ENCODE peak calls at places on chromosome 22, in eight cellular contexts. K is stimulated activated CD4-positive, alpha-beta T cell treated with anti-CD3 and anti-CD28 coated beads, Interleukin-1b, Interleukin-23, amount 100 ng/mL, for 24 hours; A is Calu3; E is activated CD4-positive, CD25-positive, alpha-beta regulatory T cell treated with anti-CD3 and anti-CD28 coated beads, Interleukin-2, amount 50 U/mL, for 72 hours; G is HAP-1; F is activated gamma-delta T cell; S is NCI-H1092; D is KBM-7. B is an unnamed sample.

GRCh38 chr22:30474683-30475424 is 3.0 kb upstream of the SEC14L3 start:
- DNase-seq in D (no peak), F (no peak), S (no peak), A (peak), K (no peak), G (no peak), E (no peak), B (peak)

GRCh38 chr22:46596819-46597218 is 23.4 kb upstream of the GRAMD4 start:
- DNase-seq in D (no peak), F (no peak), A (peak), S (no peak), E (no peak), G (no peak), K (no peak), B (no peak)

GRCh38 chr22:42964994-42965699 is 49.8 kb downstream of the PACSIN2 start:
- DNase-seq in G (no peak), K (peak), A (peak), E (no peak), S (no peak), F (no peak), D (peak), B (no peak)

GRCh38 chr22:48478124-48478523 is 1349.5 kb downstream of the BRD1 start:
- DNase-seq in K (no peak), A (no peak), F (no peak), D (no peak), G (no peak), E (no peak), S (no peak), B (no peak)

GRCh38 chr22:32396746-32397145 is 15.3 kb downstream of the RTCB start:
- DNase-seq in G (no peak), K (no peak), D (no peak), E (no peak), A (no peak), F (no peak), S (no peak), B (no peak)

GRCh38 chr22:38503021-38503420 is 3.1 kb downstream of the DDX17 start:
- DNase-seq in E (no peak), S (no peak), A (no peak), F (no peak), D (no peak), K (no peak), G (peak), B (no peak)

GRCh38 chr22:28942333-28942732 is 59.0 kb downstream of the ZNRF3 start:
- DNase-seq in D (no peak), E (no peak), K (no peak), A (no peak), F (no peak), G (no peak), S (no peak), B (no peak)

GRCh38 chr22:45903355-45904149 is 73.4 kb downstream of the WNT7B start:
- DNase-seq in A (peak), G (no peak), E (no peak), S (no peak), F (no peak), K (no peak), D (no peak), B (no peak)

GRCh38 chr22:27097481-27097880 is 440.1 kb downstream of the MIAT start:
- DNase-seq in G (no peak), E (no peak), S (no peak), K (no peak), F (no peak), D (no peak), A (no peak), B (no peak)

GRCh38 chr22:36510384-36510783 is 3.5 kb upstream of the FOXRED2 start:
- DNase-seq in S (no peak), A (no peak), E (no peak), D (no peak), F (no peak), K (no peak), G (no peak), B (no peak)

GRCh38 chr22:49767355-49768062 is 60.2 kb downstream of the BRD1 start:
- DNase-seq in E (peak), F (no peak), A (peak), G (peak), S (no peak), D (peak), K (no peak), B (no peak)

GRCh38 chr22:18096823-18097222 is 13.8 kb upstream of the TUBA8 start:
- DNase-seq in D (peak), E (no peak), K (no peak), G (no peak), S (no peak), F (no peak), A (no peak), B (no peak)

GRCh38 chr22:39522567-39523300 is 2.4 kb downstream of the ATF4 start:
- DNase-seq in D (peak), F (no peak), E (peak), S (peak), K (no peak), A (peak), G (peak), B (no peak)

GRCh38 chr22:25567305-25567704 is 2.8 kb downstream of the GRK3 start:
- DNase-seq in D (no peak), F (no peak), K (no peak), S (no peak), G (no peak), E (no peak), A (no peak), B (no peak)

GRCh38 chr22:29157759-29158535 is 47.7 kb upstream of the EMID1 start:
- DNase-seq in G (no peak), A (no peak), F (no peak), E (no peak), K (no peak), S (no peak), D (no peak), B (no peak)

GRCh38 chr22:22855617-22856308 is 31.9 kb upstream of the IGLL5 start:
- DNase-seq in K (peak), S (no peak), G (peak), E (no peak), D (peak), F (no peak), A (peak), B (no peak)

GRCh38 chr22:27110985-27111451 is 453.6 kb downstream of the MIAT start:
- DNase-seq in K (no peak), S (no peak), A (peak), D (no peak), G (no peak), E (no peak), F (no peak), B (no peak)

GRCh38 chr22:33829549-33830280 is 90.6 kb downstream of the LARGE1 start:
- DNase-seq in S (peak), G (no peak), F (no peak), D (no peak), E (no peak), K (no peak), A (no peak), B (no peak)

GRCh38 chr22:17087176-17088131 is 2.7 kb downstream of the IL17RA start:
- DNase-seq in G (no peak), D (peak), S (no peak), F (no peak), E (peak), K (no peak), A (no peak), B (peak)

GRCh38 chr22:29716814-29717213 is 3.0 kb upstream of the CABP7 start:
- DNase-seq in F (no peak), A (peak), S (no peak), G (peak), E (no peak), K (no peak), D (peak), B (peak)

GRCh38 chr22:22720724-22721261 is 76.4 kb downstream of the GGTLC2 start:
- DNase-seq in K (no peak), E (no peak), G (no peak), D (no peak), S (no peak), F (no peak), A (no peak), B (no peak)

GRCh38 chr22:45442120-45442519 is 28.6 kb downstream of the RIBC2 start:
- DNase-seq in G (no peak), K (no peak), D (no peak), F (no peak), A (no peak), E (no peak), S (no peak), B (no peak)

GRCh38 chr22:23034621-23035556 is 35.4 kb upstream of the GNAZ start:
- DNase-seq in S (no peak), A (no peak), E (no peak), F (no peak), D (no peak), K (no peak), G (peak), B (no peak)

GRCh38 chr22:37165066-37165465 is 15.3 kb upstream of the IL2RB start:
- DNase-seq in D (no peak), F (no peak), K (no peak), G (no peak), A (no peak), S (no peak), E (no peak), B (no peak)

GRCh38 chr22:31044262-31044861 is 36.8 kb upstream of the SMTN start:
- DNase-seq in A (no peak), G (no peak), S (no peak), E (no peak), F (no peak), K (no peak), D (no peak), B (no peak)

GRCh38 chr22:42933783-42934144 is 76.7 kb upstream of the ARFGAP3 start:
- DNase-seq in S (no peak), K (no peak), G (no peak), E (no peak), D (no peak), A (peak), F (no peak), B (no peak)

GRCh38 chr22:50734986-50735738 is 2.8 kb upstream of the ACR start:
- DNase-seq in K (no peak), D (no peak), G (peak), E (no peak), S (no peak), F (no peak), A (no peak), B (no peak)

GRCh38 chr22:24516301-24516737 is 21.2 kb downstream of the UPB1 start:
- DNase-seq in E (no peak), S (no peak), F (no peak), K (no peak), D (no peak), G (no peak), A (no peak), B (no peak)

GRCh38 chr22:45781941-45782340 is 110.3 kb downstream of the ATXN10 start:
- DNase-seq in F (no peak), A (no peak), S (no peak), E (no peak), D (no peak), G (no peak), K (no peak), B (no peak)

GRCh38 chr22:25159028-25159427 is 40.6 kb upstream of the CRYBB3 start:
- DNase-seq in S (no peak), F (no peak), K (no peak), G (no peak), D (no peak), E (no peak), A (no peak), B (no peak)